ENCODE peak calls at places on chromosomes 4 and X, in six cellular contexts. N is WTC11, Z is HepG2, U is K562, J is H1, F is GM12878. O is an unnamed sample.
A peak's percentile ranks its signal among the peaks of the same experiment; 100 is the strongest.

GRCh38 chrX:19774905-19775304 is 112.5 kb downstream of the SH3KBP1 start:
- DNase-seq in F (no peak), J (no peak), U (no peak), N (no peak), Z (no peak), O (no peak)

GRCh38 chr4:150004481-150004880 is 73.8 kb upstream of the DCLK2 start:
- DNase-seq in F (no peak), J (no peak), U (no peak), N (no peak), Z (no peak), O (no peak)

GRCh38 chrX:41189156-41189555 is 103.9 kb downstream of the USP9X start:
- DNase-seq in U (no peak), J (no peak), N (no peak), Z (no peak), F (no peak), O (no peak)

GRCh38 chr4:181548873-181549541 is 694.2 kb upstream of the TENM3 start:
- DNase-seq in N (no peak), Z (peak; percentile 1), U (no peak), F (no peak), J (no peak), O (no peak)

GRCh38 chr4:6229095-6229494 is 28.7 kb upstream of the JAKMIP1 start:
- DNase-seq in U (no peak), N (no peak), J (no peak), F (no peak), Z (no peak), O (no peak)

GRCh38 chr4:121182296-121182695 is 18.2 kb upstream of the TNIP3 start:
- DNase-seq in N (no peak), J (no peak), F (no peak), Z (no peak), U (no peak), O (no peak)

GRCh38 chr4:182318256-182318655 is 75.1 kb downstream of the TENM3 start:
- DNase-seq in J (no peak), U (no peak), Z (no peak), F (no peak), N (no peak), O (no peak)

GRCh38 chrX:149495573-149496071 is 9.5 kb downstream of the IDS start:
- DNase-seq in N (no peak), U (no peak), Z (peak; percentile 44), J (no peak), F (no peak), O (no peak)

GRCh38 chr4:152437561-152437960 is 98.3 kb downstream of the FBXW7 start:
- DNase-seq in F (no peak), N (no peak), U (no peak), Z (no peak), J (no peak), O (no peak)

GRCh38 chr4:102620697-102621497 is 119.7 kb downstream of the NFKB1 start:
- DNase-seq in N (no peak), F (no peak), J (no peak), Z (peak; percentile 92), U (peak; percentile 81), O (peak; percentile 59)

GRCh38 chr4:100576570-100576969 is 58.7 kb upstream of the EMCN start:
- DNase-seq in N (no peak), F (no peak), J (no peak), Z (peak; percentile 2), U (no peak), O (peak; percentile 57)

GRCh38 chr4:1245481-1246051 is 3.4 kb downstream of the CTBP1 start:
- DNase-seq in Z (no peak), N (no peak), F (no peak), U (no peak), J (no peak), O (no peak)

GRCh38 chrX:125203379-125203736 is 116.3 kb upstream of the TEX13C start:
- DNase-seq in J (peak; percentile 61), N (no peak), Z (no peak), U (no peak), F (no peak), O (peak; percentile 23)

GRCh38 chrX:16089086-16089485 is 34.3 kb upstream of the GRPR start:
- DNase-seq in U (no peak), J (no peak), Z (no peak), N (no peak), F (no peak), O (no peak)

GRCh38 chr4:128249787-128250668 is 37.6 kb downstream of the PGRMC2 start:
- DNase-seq in F (no peak), Z (no peak), U (peak; percentile 22), J (no peak), N (no peak), O (peak; percentile 65)
- TF ChIP-seq CREB1 in F (no peak), Z (no peak), U (no peak), J (no peak), N (no peak), O (no peak)

GRCh38 chr4:40516651-40517050 is 113.0 kb downstream of the RBM47 start:
- DNase-seq in J (no peak), Z (no peak), F (no peak), N (peak; percentile 24), U (no peak), O (peak; percentile 57)
- TF ChIP-seq CREB1 in J (no peak), Z (no peak), F (no peak), N (no peak), U (no peak), O (no peak)

GRCh38 chr4:139973611-139974010 is 180.4 kb downstream of the MAML3 start:
- DNase-seq in Z (no peak), F (no peak), U (no peak), J (no peak), N (no peak), O (no peak)

GRCh38 chr4:139969635-139970266 is 184.2 kb downstream of the MAML3 start:
- DNase-seq in U (no peak), J (no peak), Z (no peak), F (no peak), N (no peak), O (no peak)

GRCh38 chr4:139973015-139973414 is 181.0 kb downstream of the MAML3 start:
- DNase-seq in N (no peak), F (no peak), J (no peak), Z (no peak), U (no peak), O (peak; percentile 62)

GRCh38 chr4:139968831-139969230 is 185.2 kb downstream of the MAML3 start:
- DNase-seq in F (no peak), N (no peak), J (no peak), U (no peak), Z (no peak), O (no peak)

GRCh38 chr4:139972305-139972704 is 181.7 kb downstream of the MAML3 start:
- DNase-seq in F (no peak), Z (no peak), N (no peak), U (no peak), J (no peak), O (no peak)
- TF ChIP-seq CREB1 in F (no peak), Z (no peak), N (no peak), U (no peak), J (no peak), O (no peak)

GRCh38 chr4:177251237-177251636 is 58.4 kb upstream of the NEIL3 start:
- DNase-seq in N (no peak), Z (no peak), F (no peak), U (peak; percentile 19), J (no peak), O (no peak)

GRCh38 chr4:177255359-177255758 is 54.3 kb upstream of the NEIL3 start:
- DNase-seq in F (no peak), N (no peak), Z (no peak), J (no peak), U (no peak), O (peak; percentile 17)

GRCh38 chr4:177256950-177257349 is 52.7 kb upstream of the NEIL3 start:
- DNase-seq in F (no peak), J (no peak), U (no peak), Z (no peak), N (no peak), O (no peak)
- TF ChIP-seq CREB1 in F (no peak), J (no peak), U (no peak), Z (no peak), N (no peak), O (no peak)

DNA sequence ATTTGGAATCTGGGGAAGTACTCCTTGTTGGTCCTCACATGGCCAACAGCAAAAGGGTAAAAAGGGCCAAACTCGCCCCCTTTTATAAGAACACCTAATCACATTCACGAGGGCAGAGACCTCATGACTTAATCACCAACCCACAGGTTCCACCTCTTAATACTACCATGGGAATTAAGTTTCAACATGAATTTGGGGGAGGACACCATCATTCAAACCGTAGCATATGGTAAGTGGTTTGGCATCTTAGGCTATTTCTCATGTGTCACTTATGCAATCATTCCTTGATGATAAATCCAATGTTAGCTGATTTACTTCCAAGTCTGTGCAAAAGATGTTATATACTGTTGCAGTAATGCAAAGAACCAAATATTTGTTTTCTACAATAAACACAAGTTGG is 302.9 kb upstream of the FAM241A start:
- DNase-seq in U (no peak), J (no peak), F (no peak), Z (no peak), N (no peak), O (no peak)
- TF ChIP-seq CREB1 in U (no peak), J (no peak), F (no peak), Z (no peak), N (no peak), O (no peak)

DNA sequence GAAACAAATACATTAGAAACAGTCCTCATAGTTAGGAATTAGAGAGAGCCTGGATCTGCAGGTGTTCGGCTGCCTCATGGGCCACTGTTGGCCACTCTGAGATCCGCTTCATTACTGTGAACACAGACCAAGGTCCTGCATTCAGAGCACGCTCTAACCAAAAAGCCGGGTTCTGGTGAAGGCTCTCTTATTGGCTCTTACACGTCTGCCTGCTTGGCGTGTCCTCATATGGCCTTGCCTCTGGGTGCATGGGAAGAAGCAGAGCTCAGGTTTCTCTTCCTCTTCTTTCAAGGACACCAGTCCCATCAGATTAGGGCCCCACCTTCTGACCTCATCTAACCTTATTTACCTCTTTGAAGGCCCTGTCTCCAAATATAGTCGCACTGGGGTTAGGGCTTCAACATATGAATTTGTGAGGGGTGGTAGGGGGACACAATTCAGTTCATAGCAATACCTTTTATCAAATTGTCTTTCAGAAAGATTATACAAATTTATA is 37.1 kb upstream of the ELF2 start:
- DNase-seq in F (peak; percentile 65), U (peak; percentile 80), J (no peak), N (peak; percentile 41), Z (peak; percentile 69), O (peak; percentile 78)
- TF ChIP-seq CREB1 in F (peak; percentile 35), U (no peak), J (no peak), N (no peak), Z (no peak), O (no peak)

DNA sequence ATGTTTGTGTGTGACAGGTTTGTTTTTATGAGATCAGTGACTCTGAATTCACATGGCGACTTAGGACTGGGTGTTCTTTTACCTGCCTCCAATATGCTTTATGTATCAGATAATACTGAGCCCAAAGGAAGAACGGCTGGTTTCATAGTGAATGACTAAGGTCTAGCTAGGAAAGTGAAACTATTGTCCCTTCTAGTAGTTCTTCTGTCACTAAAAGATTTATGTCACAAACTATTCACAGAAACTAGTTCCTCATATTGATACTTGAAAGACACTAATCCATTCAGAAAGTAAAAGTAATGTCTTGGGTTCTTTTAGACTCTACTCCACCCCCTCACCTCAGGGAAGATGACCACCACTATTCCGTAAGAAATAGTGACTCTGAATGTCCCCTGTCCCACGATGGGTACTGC is 81.7 kb downstream of the EGF start:
- DNase-seq in F (peak; percentile 57), J (no peak), Z (no peak), U (no peak), N (no peak), O (no peak)
- TF ChIP-seq CREB1 in F (peak; percentile 36), J (no peak), Z (no peak), U (no peak), N (no peak), O (no peak)

GRCh38 chr4:153438916-153439756 is 27.0 kb upstream of the TMEM131L start:
- DNase-seq in N (no peak), U (no peak), J (no peak), F (peak; percentile 79), Z (no peak), O (no peak)
- TF ChIP-seq CREB1 in N (no peak), U (no peak), J (no peak), F (no peak), Z (no peak), O (no peak)

O was measured in GM23338.